ENCODE peak calls at places on chromosomes 4 and X, in four cellular contexts. C is MCF 10A, K is HepG2, E is colonic mucosa. V is an unnamed sample.
A peak's percentile ranks its signal among the peaks of the same experiment; 100 is the strongest.

GRCh38 chr4:7924163-7924562 is 15.5 kb downstream of the AFAP1 start:
- DNase-seq in C (no peak), K (peak; percentile 80), E (no peak), V (no peak)

GRCh38 chr4:167032876-167033275 is 201.4 kb downstream of the SPOCK3 start:
- DNase-seq in C (peak; percentile 42), K (no peak), E (no peak), V (no peak)

GRCh38 chr4:184374006-184374405 is 100.3 kb downstream of the IRF2 start:
- DNase-seq in C (no peak), K (no peak), E (no peak), V (no peak)

GRCh38 chrX:38954520-38954919 is 153.3 kb downstream of the MID1IP1 start:
- DNase-seq in C (no peak), K (no peak), E (no peak), V (no peak)

GRCh38 chrX:100911731-100912130 is 17.0 kb downstream of the XKRX start:
- DNase-seq in C (no peak), K (no peak), E (no peak), V (peak; percentile 13)

GRCh38 chrX:47146936-47147859 is 2.2 kb downstream of the RBM10 start:
- DNase-seq in C (no peak), K (no peak), E (no peak), V (no peak)

GRCh38 chr4:174080361-174080760 is 203.1 kb downstream of the FBXO8 start:
- DNase-seq in C (peak; percentile 7), K (no peak), E (no peak), V (no peak)

GRCh38 chr4:82515705-82516104 is 46.1 kb downstream of the TMEM150C start:
- DNase-seq in C (peak; percentile 90), K (no peak), E (no peak), V (no peak)

GRCh38 chr4:148026022-148026421 is 294.1 kb downstream of the ARHGAP10 start:
- DNase-seq in C (no peak), K (no peak), E (no peak), V (no peak)

GRCh38 chr4:26197018-26197779 is 123.6 kb upstream of the RBPJ start:
- DNase-seq in C (peak; percentile 99), K (no peak), E (no peak), V (peak; percentile 59)

GRCh38 chrX:139192386-139192961 is 338.1 kb upstream of the F9 start:
- DNase-seq in C (no peak), K (no peak), E (no peak), V (no peak)

GRCh38 chrX:12390301-12390700 is 252.0 kb downstream of the FRMPD4 start:
- DNase-seq in C (peak; percentile 22), K (no peak), E (no peak), V (no peak)

GRCh38 chr4:183422962-183423653 is 21.3 kb upstream of the CDKN2AIP start:
- DNase-seq in C (peak; percentile 66), K (no peak), E (no peak), V (peak; percentile 52)

GRCh38 chr4:147530723-147531122 is 49.8 kb downstream of the EDNRA start:
- DNase-seq in C (no peak), K (no peak), E (no peak), V (no peak)

GRCh38 chrX:154465601-154466000 is 7.5 kb downstream of the PLXNA3 start:
- DNase-seq in C (no peak), K (no peak), E (no peak), V (no peak)

GRCh38 chrX:88284844-88285243 is 462.2 kb upstream of the CPXCR1 start:
- DNase-seq in C (peak; percentile 77), K (peak; percentile 0), E (no peak), V (no peak)

GRCh38 chr4:47814896-47815295 is 23.0 kb downstream of the CORIN start:
- DNase-seq in C (no peak), K (no peak), E (no peak), V (no peak)

GRCh38 chr4:70706516-70706915 is 15.2 kb upstream of the RUFY3 start:
- DNase-seq in C (no peak), K (no peak), E (no peak), V (no peak)

GRCh38 chr4:85728471-85728870 is 253.5 kb downstream of the ARHGAP24 start:
- DNase-seq in C (no peak), K (no peak), E (no peak), V (no peak)

GRCh38 chr4:38377195-38377594 is 286.8 kb upstream of the KLF3 start:
- DNase-seq in C (no peak), K (no peak), E (no peak), V (no peak)

GRCh38 chr4:155529197-155529596 is 137.5 kb upstream of the GUCY1A1 start:
- DNase-seq in C (peak; percentile 42), K (no peak), E (no peak), V (peak; percentile 43)

GRCh38 chr4:55032788-55033187 is 92.6 kb downstream of the KDR start:
- DNase-seq in C (no peak), K (no peak), E (no peak), V (no peak)

GRCh38 chrX:40877869-40878268 is 142.5 kb upstream of the MED14 start:
- DNase-seq in C (peak; percentile 42), K (peak; percentile 8), E (no peak), V (peak; percentile 8)

GRCh38 chr4:152501846-152502536 is 33.9 kb downstream of the FBXW7 start:
- DNase-seq in C (no peak), K (no peak), E (no peak), V (no peak)

GRCh38 chr4:169042608-169043007 is 32.6 kb upstream of the CBR4 start:
- DNase-seq in C (no peak), K (no peak), E (no peak), V (no peak)

GRCh38 chr4:19850909-19851308 is 400.8 kb upstream of the SLIT2 start:
- DNase-seq in C (peak; percentile 77), K (no peak), E (no peak), V (no peak)

GRCh38 chr4:25065901-25066610 is 35.3 kb upstream of the LGI2 start:
- DNase-seq in C (no peak), K (no peak), E (no peak), V (no peak)

GRCh38 chrX:54181196-54181953 is 1.7 kb downstream of the FAM120C start:
- DNase-seq in C (peak; percentile 57), K (no peak), E (no peak), V (no peak)

GRCh38 chr4:84497220-84497834 is 1.8 kb downstream of the NKX6-1 start:
- DNase-seq in C (no peak), K (no peak), E (no peak), V (no peak)

GRCh38 chrX:39464253-39464652 is 633.5 kb downstream of the BCOR start:
- DNase-seq in C (no peak), K (no peak), E (no peak), V (no peak)

DNA sequence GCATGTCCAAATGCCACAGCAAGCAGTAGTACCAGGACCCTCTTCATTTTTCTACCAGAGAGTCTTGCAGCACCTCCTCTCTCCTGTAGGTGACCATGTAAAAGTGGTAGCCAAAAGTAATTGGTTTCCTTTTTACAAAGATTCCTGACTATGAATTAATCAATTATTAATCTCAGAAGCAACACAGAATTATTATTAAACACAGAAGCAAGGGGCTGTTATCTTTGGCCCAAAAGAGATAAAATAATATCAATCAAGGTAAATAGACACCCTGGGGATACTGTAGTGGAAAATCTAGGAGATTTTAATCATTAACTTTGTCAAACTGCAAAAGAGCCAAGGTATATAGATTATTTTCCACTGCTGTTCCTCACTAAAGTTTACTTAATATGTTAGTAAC is at the start of gene GC:
- DNase-seq in C (no peak), K (no peak), E (no peak), V (no peak)
- TF ChIP-seq CTCF in C (no peak), K (no peak), E (no peak), V (no peak)

GRCh38 chr4:53614616-53615015 is 23.3 kb upstream of the LNX1 start:
- DNase-seq in C (no peak), K (no peak), E (no peak), V (peak; percentile 24)
- TF ChIP-seq CTCF in C (no peak), K (peak; percentile 10), E (no peak), V (no peak)

GRCh38 chr4:126593626-126594025 is 1039.1 kb upstream of the INTU start:
- DNase-seq in C (no peak), K (no peak), E (no peak), V (no peak)

GRCh38 chr4:126591583-126591982 is 1041.2 kb upstream of the INTU start:
- DNase-seq in C (no peak), K (no peak), E (no peak), V (no peak)

GRCh38 chr4:126595643-126596042 is 1037.1 kb upstream of the INTU start:
- DNase-seq in C (no peak), K (no peak), E (no peak), V (no peak)

GRCh38 chr4:126592088-126592487 is 1040.7 kb upstream of the INTU start:
- DNase-seq in C (no peak), K (no peak), E (no peak), V (no peak)
- TF ChIP-seq CTCF in C (no peak), K (no peak), E (no peak), V (no peak)

DNA sequence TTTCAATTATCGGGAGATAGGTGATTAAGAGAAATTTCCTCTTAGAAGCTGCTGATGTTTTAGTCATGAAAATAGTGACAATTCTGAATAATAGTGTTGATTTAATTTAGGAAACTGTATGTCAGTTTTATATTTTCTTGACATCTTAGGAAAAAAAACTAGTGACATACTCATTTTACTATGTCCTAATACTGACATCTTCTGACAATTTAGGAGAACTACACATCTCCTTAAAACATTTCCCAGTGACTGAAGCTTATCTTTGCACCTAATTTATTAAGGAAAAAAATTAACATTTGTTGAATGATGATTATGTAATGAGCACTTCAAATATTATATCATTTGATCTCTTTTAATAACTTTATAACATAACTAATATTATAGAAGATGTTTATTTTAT is 42.0 kb upstream of the RBMXL3 start:
- DNase-seq in C (peak; percentile 25), K (no peak), E (no peak), V (no peak)
- TF ChIP-seq CTCF in C (peak; percentile 46), K (peak; percentile 21), E (peak; percentile 30), V (peak; percentile 34)

GRCh38 chr4:158664806-158665205 is 6.9 kb downstream of the C4orf46 start:
- DNase-seq in C (no peak), K (no peak), E (no peak), V (no peak)

GRCh38 chr4:158670975-158671664 is 567 bp downstream of the C4orf46 start:
- DNase-seq in C (peak; percentile 82), K (peak; percentile 59), E (peak; percentile 78), V (peak; percentile 50)

GRCh38 chr4:158666892-158667291 is 4.8 kb downstream of the C4orf46 start:
- DNase-seq in C (no peak), K (no peak), E (no peak), V (no peak)

GRCh38 chr4:158669310-158669709 is 2.4 kb downstream of the C4orf46 start:
- DNase-seq in C (no peak), K (no peak), E (no peak), V (no peak)

GRCh38 chr4:158667651-158668198 is 4.0 kb downstream of the C4orf46 start:
- DNase-seq in C (peak; percentile 58), K (peak; percentile 49), E (peak; percentile 26), V (peak; percentile 41)
- TF ChIP-seq CTCF in C (peak; percentile 61), K (peak; percentile 49), E (peak; percentile 39), V (peak; percentile 45)

DNA sequence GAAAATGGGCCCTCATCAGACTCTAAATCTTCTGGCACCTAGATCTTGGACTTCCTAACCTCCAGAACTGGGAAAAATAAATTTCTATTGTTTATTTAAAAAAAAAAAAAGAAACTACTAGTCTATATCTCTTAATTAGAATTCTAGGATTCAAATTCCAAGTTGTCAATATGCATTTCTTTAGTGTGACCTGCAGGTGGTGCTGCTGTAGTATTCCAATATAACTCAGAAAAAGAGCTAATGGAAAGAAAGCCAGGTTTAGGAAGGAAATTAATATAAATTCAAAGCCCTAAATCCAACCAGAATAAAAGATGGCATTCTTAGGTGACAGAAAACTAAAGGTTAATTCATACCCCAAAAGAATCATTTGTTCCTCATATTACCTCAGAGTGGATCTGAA is 80.0 kb upstream of the NALF2 start:
- DNase-seq in C (peak; percentile 27), K (peak; percentile 4), E (no peak), V (peak; percentile 1)
- TF ChIP-seq CTCF in C (peak; percentile 36), K (peak; percentile 15), E (no peak), V (no peak)